ENCODE peak calls at places on chromosomes 13 and 19, in ten cellular contexts. O is NB4; N is GM18507; P is neuronal stem cell; H is A172; T is heart right ventricle; J is ovary; U is tibial nerve; L is H54; B is naive thymus-derived CD4-positive, alpha-beta T cell. I is an unnamed sample.

GRCh38 chr13:60759499-60759898 is 362.5 kb downstream of the TDRD3 start:
- DNase-seq in P (peak), U (no peak), B (no peak), L (no peak), T (no peak), H (peak), N (no peak), J (no peak), O (no peak), I (no peak)

GRCh38 chr13:59494560-59494970 is 669.2 kb downstream of the DIAPH3 start:
- DNase-seq in N (no peak), J (no peak), P (no peak), O (no peak), H (no peak), L (no peak), T (no peak), U (peak), B (no peak), I (no peak)

GRCh38 chr13:20714563-20715339 is 11.3 kb downstream of the IL17D start:
- DNase-seq in L (no peak), P (no peak), T (peak), U (peak), N (no peak), O (no peak), H (no peak), B (no peak), J (peak), I (no peak)

GRCh38 chr19:45446295-45446694 is 21.5 kb upstream of the FOSB start:
- DNase-seq in O (peak), T (no peak), N (no peak), L (no peak), J (no peak), P (no peak), B (no peak), H (peak), U (no peak), I (peak)

GRCh38 chr13:21800847-21801616 is 130.2 kb downstream of the FGF9 start:
- DNase-seq in O (no peak), T (no peak), L (no peak), H (no peak), P (no peak), J (no peak), U (no peak), N (no peak), B (no peak), I (no peak)

GRCh38 chr13:99085139-99085845 is 107.4 kb upstream of the DOCK9 start:
- DNase-seq in N (no peak), U (peak), J (no peak), T (no peak), L (no peak), P (no peak), H (no peak), B (peak), O (no peak), I (no peak)

GRCh38 chr19:41688098-41688497 is at the start of gene CEACAM7:
- DNase-seq in T (no peak), N (no peak), J (no peak), B (no peak), H (no peak), L (no peak), U (no peak), P (no peak), O (no peak), I (no peak)

GRCh38 chr19:16441661-16442071 is 30.1 kb downstream of the EPS15L1 start:
- DNase-seq in N (no peak), L (peak), P (peak), O (peak), J (no peak), B (no peak), H (no peak), T (no peak), U (no peak), I (no peak)

GRCh38 chr19:11541238-11541637 is 2.6 kb downstream of the CNN1 start:
- DNase-seq in H (no peak), U (no peak), N (no peak), J (no peak), L (no peak), B (no peak), O (no peak), P (no peak), T (no peak), I (no peak)

GRCh38 chr13:48727252-48728011 is 73.7 kb downstream of the CYSLTR2 start:
- DNase-seq in B (no peak), J (no peak), N (no peak), U (no peak), P (no peak), L (no peak), H (no peak), T (peak), O (peak), I (no peak)

GRCh38 chr13:109510036-109510435 is 276.3 kb downstream of the IRS2 start:
- DNase-seq in O (no peak), J (no peak), B (no peak), P (no peak), T (no peak), U (no peak), N (no peak), H (no peak), L (no peak), I (no peak)

GRCh38 chr13:71867101-71867814 is at the start of gene DACH1:
- DNase-seq in T (peak), L (peak), U (peak), B (peak), J (peak), P (peak), N (no peak), O (peak), H (peak), I (peak)

GRCh38 chr13:99989376-99990044 is 7.9 kb downstream of the ZIC2 start:
- DNase-seq in T (no peak), H (no peak), B (no peak), J (no peak), O (no peak), L (no peak), N (no peak), P (peak), U (no peak), I (no peak)

GRCh38 chr19:15369594-15369891 is 10.0 kb downstream of the AKAP8 start:
- DNase-seq in P (no peak), B (no peak), O (no peak), L (no peak), T (no peak), U (no peak), J (no peak), N (no peak), H (no peak), I (no peak)

GRCh38 chr13:75440100-75440499 is 41.9 kb downstream of the TBC1D4 start:
- DNase-seq in J (no peak), H (no peak), U (no peak), B (no peak), O (no peak), N (no peak), T (no peak), L (no peak), P (no peak), I (no peak)

GRCh38 chr19:13241321-13242104 is 91.3 kb downstream of the IER2 start:
- DNase-seq in J (no peak), L (peak), T (no peak), O (peak), B (no peak), U (no peak), N (no peak), H (no peak), P (no peak), I (peak)

GRCh38 chr19:3374369-3375112 is 8.2 kb downstream of the NFIC start:
- DNase-seq in H (peak), T (peak), N (no peak), U (peak), P (no peak), J (peak), O (peak), L (no peak), B (no peak), I (no peak)

GRCh38 chr19:53659292-53659691 is 27.5 kb downstream of the DPRX start:
- DNase-seq in J (no peak), L (peak), O (peak), U (no peak), H (peak), N (no peak), B (no peak), T (no peak), P (no peak), I (peak)

GRCh38 chr13:33152389-33152788 is 133.2 kb downstream of the STARD13 start:
- DNase-seq in J (no peak), B (no peak), N (no peak), L (no peak), U (no peak), H (no peak), T (no peak), P (no peak), O (no peak), I (no peak)

GRCh38 chr19:29967623-29968022 is 25.6 kb downstream of the URI1 start:
- DNase-seq in L (no peak), J (no peak), U (no peak), B (no peak), N (no peak), O (peak), P (no peak), H (no peak), T (no peak), I (no peak)

GRCh38 chr13:114119196-114119595 is 13.2 kb downstream of the RASA3 start:
- DNase-seq in O (no peak), B (no peak), N (no peak), U (no peak), P (no peak), H (peak), J (no peak), T (no peak), L (peak), I (peak)

GRCh38 chr19:41219924-41220567 is 1.0 kb downstream of the AXL start:
- DNase-seq in B (no peak), T (peak), O (no peak), L (no peak), J (peak), P (no peak), H (peak), U (no peak), N (no peak), I (no peak)

GRCh38 chr13:112181336-112182051 is 114.5 kb downstream of the SOX1 start:
- DNase-seq in B (no peak), P (no peak), N (no peak), U (no peak), O (no peak), T (no peak), L (no peak), J (no peak), H (no peak), I (no peak)

GRCh38 chr19:4375620-4376228 is 24.6 kb downstream of the SH3GL1 start:
- DNase-seq in P (no peak), U (no peak), B (no peak), H (peak), O (peak), L (peak), N (no peak), J (no peak), T (no peak), I (peak)

GRCh38 chr13:27023385-27023784 is 148.2 kb downstream of the USP12 start:
- DNase-seq in O (no peak), N (no peak), P (no peak), L (no peak), B (no peak), T (no peak), H (no peak), U (no peak), J (no peak), I (no peak)

GRCh38 chr19:383922-384800 is 24.8 kb downstream of the C2CD4C start:
- DNase-seq in N (no peak), H (no peak), T (peak), B (no peak), J (no peak), P (no peak), O (peak), U (no peak), L (no peak), I (no peak)

GRCh38 chr13:44685641-44686040 is 109.5 kb upstream of the TSC22D1 start:
- DNase-seq in H (peak), U (no peak), J (no peak), O (no peak), T (no peak), L (no peak), B (no peak), N (no peak), P (no peak), I (no peak)

GRCh38 chr13:46347277-46347676 is 39.8 kb downstream of the RUBCNL start:
- DNase-seq in L (no peak), P (no peak), B (no peak), O (no peak), T (no peak), J (no peak), U (no peak), H (no peak), N (no peak), I (no peak)

GRCh38 chr13:33610471-33611015 is 207.4 kb upstream of the RFC3 start:
- DNase-seq in J (no peak), N (no peak), H (no peak), P (peak), B (no peak), O (peak), U (no peak), T (peak), L (no peak), I (no peak)

GRCh38 chr13:21831654-21832324 is 160.9 kb downstream of the FGF9 start:
- DNase-seq in J (no peak), U (no peak), B (no peak), N (no peak), O (no peak), H (no peak), T (no peak), L (no peak), P (no peak), I (no peak)

I was measured in SW480.